ENCODE peak calls at places on chromosome 2, in six cellular contexts. C is HCT116, B is K562, L is H1, K is GM12878, Q is HepG2. Z is an unnamed sample.

GRCh38 chr2:200695178-200695930 is 109.5 kb downstream of the AOX1 start:
- DNase-seq in C (no peak), B (no peak), L (no peak), K (no peak), Q (no peak), Z (no peak)

GRCh38 chr2:229731916-229732315 is 17.6 kb upstream of the DNER start:
- DNase-seq in C (no peak), B (no peak), L (no peak), K (no peak), Q (no peak), Z (no peak)

GRCh38 chr2:148300534-148300933 is 279.6 kb downstream of the MBD5 start:
- DNase-seq in C (no peak), B (no peak), L (no peak), K (no peak), Q (no peak), Z (no peak)

GRCh38 chr2:1010373-1011017 is 59.8 kb downstream of the SNTG2 start:
- DNase-seq in C (no peak), B (no peak), L (no peak), K (no peak), Q (no peak), Z (no peak)

GRCh38 chr2:88709117-88709739 is 17.8 kb downstream of the RPIA start:
- DNase-seq in C (no peak), B (no peak), L (no peak), K (no peak), Q (no peak), Z (no peak)

GRCh38 chr2:1518891-1519530 is 105.7 kb downstream of the TPO start:
- DNase-seq in C (no peak), B (no peak), L (no peak), K (no peak), Q (no peak), Z (no peak)

GRCh38 chr2:26685943-26686839 is 6.3 kb upstream of the KCNK3 start:
- DNase-seq in C (no peak), B (no peak), L (no peak), K (no peak), Q (no peak), Z (no peak)

GRCh38 chr2:31666878-31667277 is 86.1 kb upstream of the SRD5A2 start:
- DNase-seq in C (no peak), B (no peak), L (no peak), K (no peak), Q (no peak), Z (no peak)

GRCh38 chr2:121969766-121970639 is 214.6 kb downstream of the TSN start:
- DNase-seq in C (no peak), B (no peak), L (no peak), K (no peak), Q (no peak), Z (no peak)

GRCh38 chr2:70094978-70095832 is 7.9 kb downstream of the PCBP1 start:
- DNase-seq in C (no peak), B (no peak), L (no peak), K (no peak), Q (peak), Z (no peak)

GRCh38 chr2:124668161-124668560 is 643.1 kb downstream of the CNTNAP5 start:
- DNase-seq in C (no peak), B (no peak), L (no peak), K (no peak), Q (no peak), Z (no peak)

GRCh38 chr2:25339791-25340339 is 1.9 kb downstream of the DNMT3A start:
- DNase-seq in C (no peak), B (no peak), L (no peak), K (no peak), Q (peak), Z (no peak)

GRCh38 chr2:47174731-47175361 is 19.7 kb upstream of the STPG4 start:
- DNase-seq in C (peak), B (peak), L (no peak), K (no peak), Q (peak), Z (no peak)

GRCh38 chr2:15507061-15507460 is 54.1 kb downstream of the NBAS start:
- DNase-seq in C (no peak), B (no peak), L (no peak), K (no peak), Q (no peak), Z (no peak)

GRCh38 chr2:117128471-117128870 is 686.0 kb upstream of the DDX18 start:
- DNase-seq in C (no peak), B (no peak), L (no peak), K (no peak), Q (peak), Z (no peak)

GRCh38 chr2:26540306-26540705 is 62.4 kb upstream of the OTOF start:
- DNase-seq in C (no peak), B (no peak), L (no peak), K (no peak), Q (no peak), Z (no peak)

GRCh38 chr2:11024010-11024615 is 112.4 kb downstream of the KCNF1 start:
- DNase-seq in C (no peak), B (no peak), L (no peak), K (no peak), Q (peak), Z (no peak)

GRCh38 chr2:26811261-26811660 is 25.4 kb downstream of the CENPA start:
- DNase-seq in C (no peak), B (no peak), L (no peak), K (no peak), Q (no peak), Z (no peak)

GRCh38 chr2:119366161-119366648 is 429 bp downstream of the C2orf76 start:
- DNase-seq in C (no peak), B (no peak), L (no peak), K (no peak), Q (peak), Z (no peak)

GRCh38 chr2:160394153-160394552 is 99.5 kb downstream of the RBMS1 start:
- DNase-seq in C (no peak), B (no peak), L (no peak), K (peak), Q (no peak), Z (no peak)

GRCh38 chr2:230893881-230894781 is 29.4 kb downstream of the ITM2C start:
- DNase-seq in C (no peak), B (no peak), L (no peak), K (no peak), Q (no peak), Z (no peak)

GRCh38 chr2:195458936-195459335 is 198.1 kb upstream of the SLC39A10 start:
- DNase-seq in C (no peak), B (no peak), L (no peak), K (no peak), Q (no peak), Z (no peak)

GRCh38 chr2:82526267-82526666 is 1932.8 kb downstream of the SUCLG1 start:
- DNase-seq in C (no peak), B (no peak), L (no peak), K (no peak), Q (no peak), Z (no peak)

GRCh38 chr2:178478102-178478441 is 328 bp downstream of the FKBP7 start:
- DNase-seq in C (no peak), B (peak), L (no peak), K (no peak), Q (no peak), Z (no peak)

GRCh38 chr2:45069711-45070664 is 60.7 kb upstream of the SIX2 start:
- DNase-seq in C (no peak), B (no peak), L (no peak), K (no peak), Q (no peak), Z (no peak)

GRCh38 chr2:181157326-181157725 is 176.9 kb downstream of the UBE2E3 start:
- DNase-seq in C (no peak), B (no peak), L (no peak), K (no peak), Q (no peak), Z (no peak)

GRCh38 chr2:234333168-234334130 is 163.4 kb downstream of the ARL4C start:
- DNase-seq in C (no peak), B (no peak), L (no peak), K (no peak), Q (no peak), Z (no peak)

GRCh38 chr2:102266204-102266603 is 45.2 kb upstream of the IL1RL1 start:
- DNase-seq in C (no peak), B (no peak), L (no peak), K (no peak), Q (no peak), Z (no peak)

GRCh38 chr2:226891780-226892590 is 56.1 kb downstream of the RHBDD1 start:
- DNase-seq in C (no peak), B (no peak), L (no peak), K (no peak), Q (no peak), Z (no peak)

DNA sequence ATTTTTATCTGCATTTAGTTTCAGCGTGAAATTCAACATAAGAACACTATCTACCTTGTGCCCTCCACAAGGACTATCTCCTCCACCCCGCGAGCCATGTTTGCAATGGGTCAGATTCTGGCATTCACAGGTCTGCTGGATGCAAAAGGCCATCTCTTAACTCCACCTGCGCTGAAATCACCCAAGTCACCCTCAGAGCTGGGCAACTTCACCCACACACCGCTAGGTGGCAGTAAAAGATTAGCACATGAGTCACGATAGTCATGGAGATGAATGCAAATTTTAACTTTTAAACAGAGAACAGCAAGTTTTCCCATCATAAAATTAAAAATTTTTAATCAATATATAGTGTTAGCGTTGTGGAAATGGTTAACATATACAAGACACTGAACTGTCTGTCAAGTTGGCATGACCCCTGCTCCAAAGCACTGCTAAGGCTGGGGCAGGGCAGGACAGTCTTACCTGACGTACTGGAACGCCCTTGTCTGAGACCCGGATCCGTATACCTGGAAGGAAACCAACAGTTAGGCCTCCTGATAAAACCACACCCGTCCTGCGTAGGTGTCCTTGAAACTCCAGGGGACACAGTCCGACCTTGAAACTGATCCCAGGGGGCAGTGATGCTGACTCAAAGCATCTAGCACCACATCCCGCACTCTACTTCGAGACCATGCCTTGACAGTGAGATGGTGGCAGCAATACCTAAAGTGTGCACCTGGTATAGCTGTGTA is 89.6 kb downstream of the UXS1 start:
- DNase-seq in C (peak), B (peak), L (peak), K (no peak), Q (peak), Z (peak)
- TF ChIP-seq ZNF274 in C (no peak), B (no peak), L (no peak), K (no peak), Q (no peak), Z (no peak)

DNA sequence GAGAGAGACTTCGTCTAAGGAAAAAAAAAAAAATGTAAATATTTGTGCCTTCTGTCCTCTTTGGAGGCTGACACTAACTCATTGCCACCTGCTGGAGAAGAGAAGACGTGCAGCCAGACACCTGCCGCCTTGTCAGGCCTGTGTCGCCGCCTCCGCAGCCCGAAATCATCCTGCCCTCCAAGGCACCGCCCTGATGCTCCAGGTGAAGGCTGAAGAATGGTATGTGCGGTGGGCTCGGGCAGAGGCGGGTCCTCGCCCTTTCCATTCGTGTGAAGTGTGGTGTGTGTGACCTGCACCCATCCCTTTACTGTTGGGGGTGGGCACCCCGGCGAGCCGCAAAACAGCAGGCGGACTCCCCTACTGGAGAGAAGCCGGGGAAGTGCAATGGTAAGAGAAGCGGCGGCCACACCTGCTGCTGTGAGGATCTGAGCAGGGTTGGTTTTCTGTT is 60.4 kb downstream of the FAM161A start:
- DNase-seq in C (peak), B (peak), L (peak), K (no peak), Q (peak), Z (peak)
- TF ChIP-seq ZNF274 in C (no peak), B (no peak), L (no peak), K (no peak), Q (no peak), Z (no peak)

DNA sequence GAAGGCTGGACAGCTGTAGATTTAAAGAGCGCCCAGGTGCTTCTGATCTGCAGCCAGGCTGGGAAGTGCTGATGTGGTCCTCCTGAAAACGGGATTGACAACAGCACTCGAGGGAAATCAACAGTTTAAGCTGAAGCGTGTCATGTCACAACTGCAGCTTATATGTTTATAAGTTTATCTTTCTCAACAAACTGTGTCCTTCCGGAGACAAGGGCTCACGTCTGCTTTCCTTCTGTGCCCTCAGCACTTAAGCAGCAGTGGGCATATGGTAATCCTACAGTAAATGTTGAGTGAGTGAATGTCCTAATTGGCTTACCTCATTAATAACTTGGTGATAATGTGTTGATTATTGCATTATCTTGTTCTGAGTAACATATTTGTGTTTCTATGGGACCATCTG is 671.7 kb upstream of the SOX11 start:
- DNase-seq in C (no peak), B (no peak), L (no peak), K (no peak), Q (no peak), Z (no peak)
- TF ChIP-seq ZNF274 in C (no peak), B (no peak), L (no peak), K (no peak), Q (no peak), Z (no peak)

GRCh38 chr2:84694088-84694622 is 177.9 kb downstream of the DNAH6 start:
- DNase-seq in C (no peak), B (no peak), L (no peak), K (no peak), Q (no peak), Z (no peak)
- TF ChIP-seq ZNF274 in C (no peak), B (no peak), L (no peak), K (no peak), Q (no peak), Z (no peak)